ENCODE peak calls at places on chromosome 4, in eight cellular contexts. B is A673, V is upper lobe of left lung, T is bronchial epithelial cell, G is OCI-LY7, D is colonic mucosa, J is fibroblast of pulmonary artery, S is tibial artery. P is an unnamed sample.
A peak's percentile ranks its signal among the peaks of the same experiment; 100 is the strongest.

GRCh38 chr4:144611850-144612249 is 34.1 kb upstream of the HHIP start:
- DNase-seq in S (no peak), B (peak; percentile 29), G (peak; percentile 12), D (no peak), T (peak; percentile 20), V (no peak), J (peak; percentile 30), P (peak; percentile 3)

GRCh38 chr4:111230265-111230664 is 607.4 kb upstream of the PITX2 start:
- DNase-seq in G (no peak), V (no peak), J (no peak), T (no peak), D (no peak), S (no peak), B (no peak), P (peak; percentile 25)

GRCh38 chr4:87819281-87819919 is 13.4 kb upstream of the MEPE start:
- DNase-seq in V (no peak), G (no peak), T (peak; percentile 94), D (no peak), J (peak; percentile 71), S (no peak), B (no peak), P (peak; percentile 93)

GRCh38 chr4:6414578-6414977 is 57.8 kb downstream of the PPP2R2C start:
- DNase-seq in T (no peak), V (no peak), B (no peak), J (no peak), G (no peak), S (no peak), D (no peak), P (no peak)

GRCh38 chr4:172772781-172773180 is 395.8 kb upstream of the GALNT7 start:
- DNase-seq in S (no peak), J (no peak), T (no peak), V (no peak), G (no peak), B (no peak), D (no peak), P (no peak)

GRCh38 chr4:186723207-186724047 is at the start of gene FAT1:
- DNase-seq in T (no peak), B (peak; percentile 90), G (no peak), S (peak; percentile 81), J (peak; percentile 86), D (peak; percentile 66), V (peak; percentile 41), P (peak; percentile 83)

GRCh38 chr4:145755802-145756201 is 75.9 kb downstream of the C4orf51 start:
- DNase-seq in B (no peak), J (no peak), G (no peak), T (no peak), S (no peak), D (no peak), V (no peak), P (no peak)

GRCh38 chr4:54566608-54567007 is 91.1 kb upstream of the KIT start:
- DNase-seq in G (no peak), S (no peak), D (no peak), T (no peak), V (no peak), B (no peak), J (no peak), P (no peak)

GRCh38 chr4:30103455-30103854 is 616.7 kb upstream of the PCDH7 start:
- DNase-seq in J (peak; percentile 46), B (peak; percentile 47), T (peak; percentile 66), V (no peak), D (no peak), G (no peak), S (no peak), P (no peak)

GRCh38 chr4:145076473-145076855 is 21.5 kb downstream of the ANAPC10 start:
- DNase-seq in V (no peak), S (no peak), T (no peak), G (no peak), J (no peak), B (no peak), D (no peak), P (peak; percentile 49)

GRCh38 chr4:72864898-72865297 is 204.6 kb downstream of the COX18 start:
- DNase-seq in S (no peak), J (no peak), G (no peak), V (no peak), B (no peak), D (no peak), T (no peak), P (no peak)

GRCh38 chr4:111945014-111945413 is 200.2 kb upstream of the FAM241A start:
- DNase-seq in G (no peak), V (no peak), D (no peak), T (peak; percentile 7), B (no peak), S (no peak), J (peak; percentile 17), P (peak; percentile 23)

GRCh38 chr4:119733431-119733830 is 104.8 kb upstream of the PDE5A start:
- DNase-seq in D (no peak), S (no peak), G (no peak), T (peak; percentile 14), V (no peak), J (no peak), B (no peak), P (peak; percentile 29)

GRCh38 chr4:107666134-107666533 is 53.9 kb downstream of the PAPSS1 start:
- DNase-seq in D (no peak), G (peak; percentile 8), S (no peak), J (peak; percentile 71), V (no peak), T (peak; percentile 25), B (peak; percentile 54), P (peak; percentile 74)

GRCh38 chr4:97656034-97656720 is 487.1 kb downstream of the STPG2 start:
- DNase-seq in S (no peak), B (no peak), T (peak; percentile 98), V (no peak), J (peak; percentile 93), G (no peak), D (no peak), P (peak; percentile 1)

GRCh38 chr4:130266814-130267213 is 1170.9 kb downstream of the C4orf33 start:
- DNase-seq in D (no peak), B (no peak), J (no peak), V (no peak), T (no peak), G (no peak), S (no peak), P (no peak)

DNA sequence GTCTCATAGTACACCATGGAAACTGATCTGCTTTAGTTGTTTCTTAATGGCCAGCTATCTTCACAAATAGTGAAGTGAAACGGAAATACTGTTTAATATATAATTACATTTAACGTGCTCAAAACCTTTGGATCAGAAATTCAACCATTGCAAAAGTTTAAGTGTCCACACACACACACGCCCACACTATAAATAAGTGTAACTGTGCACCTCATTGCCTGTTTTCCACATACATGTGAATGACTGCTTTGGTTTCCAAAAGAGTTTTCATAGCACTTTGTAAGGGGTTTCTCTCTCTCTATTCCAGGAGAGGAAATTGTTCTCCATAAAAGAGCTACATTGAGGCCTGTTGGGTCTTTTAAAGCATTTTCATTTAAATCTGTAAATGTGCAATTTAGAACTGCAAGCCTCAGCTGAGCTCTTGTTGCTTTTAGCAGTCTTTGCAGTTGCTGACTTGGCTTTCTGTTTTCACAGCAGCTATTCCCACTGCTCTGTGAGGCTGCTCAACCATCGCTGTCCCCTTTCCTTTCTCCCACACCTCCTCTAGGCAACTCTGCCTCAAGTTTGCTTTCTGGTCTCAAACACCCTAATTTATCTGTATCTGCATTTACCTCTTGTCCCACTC is 94.5 kb downstream of the RAPGEF2 start:
- DNase-seq in S (no peak), V (no peak), B (no peak), T (no peak), J (no peak), G (no peak), D (no peak), P (no peak)
- H3K4me3 ChIP-seq in S (peak overlapping the region; percentile 20), V (no peak overlapping the region), B (no peak overlapping the region), T (no peak overlapping the region), J (no peak overlapping the region), G (no peak overlapping the region), D (no peak overlapping the region), P (no peak overlapping the region)

GRCh38 chr4:168386002-168386401 is 67.5 kb upstream of the DDX60 start:
- DNase-seq in D (no peak), V (no peak), G (no peak), T (peak; percentile 24), B (no peak), J (peak; percentile 19), S (no peak), P (peak; percentile 56)

GRCh38 chr4:168384437-168385141 is 66.0 kb upstream of the DDX60 start:
- DNase-seq in G (no peak), T (no peak), S (no peak), V (no peak), J (peak; percentile 29), B (no peak), D (peak; percentile 59), P (no peak)

GRCh38 chr4:168385142-168385490 is 66.6 kb upstream of the DDX60 start:
- DNase-seq in T (no peak), G (no peak), D (no peak), B (no peak), J (no peak), S (no peak), V (no peak), P (no peak)

GRCh38 chr4:168388890-168389289 is 70.3 kb upstream of the DDX60 start:
- DNase-seq in G (no peak), S (no peak), J (peak; percentile 58), D (no peak), T (peak; percentile 87), B (no peak), V (no peak), P (peak; percentile 66)

DNA sequence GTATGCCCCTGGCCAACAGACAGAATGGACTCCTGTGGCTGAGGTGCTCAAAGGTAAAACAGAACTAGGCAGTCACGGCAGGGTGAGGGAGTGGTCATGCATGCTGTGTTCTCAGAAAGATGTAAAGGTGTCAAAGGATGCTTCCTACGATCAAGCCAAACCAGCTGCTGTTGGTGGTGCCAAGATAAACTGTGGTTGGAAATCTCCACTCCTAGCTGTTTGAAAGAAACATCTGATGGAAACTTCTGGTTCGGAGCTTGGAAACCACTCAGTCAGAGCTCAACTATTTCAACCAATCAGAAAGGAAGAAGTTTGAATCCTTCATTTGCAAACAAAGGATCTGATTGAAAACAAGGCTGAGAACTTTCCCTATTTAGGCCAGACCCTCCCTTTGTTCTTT is 68.5 kb upstream of the DDX60 start:
- DNase-seq in J (no peak), G (no peak), S (no peak), V (no peak), T (no peak), B (no peak), D (no peak), P (no peak)
- TF ChIP-seq CTCF in J (no peak), G (no peak), S (no peak), V (no peak), T (no peak), B (no peak), D (no peak), P (no peak)

GRCh38 chr4:123299212-123299651 is 97.4 kb upstream of the SPRY1 start:
- DNase-seq in D (no peak), J (peak; percentile 92), B (peak; percentile 65), V (no peak), S (no peak), T (peak; percentile 83), G (no peak), P (peak; percentile 76)
- H3K4me3 ChIP-seq in D (no peak overlapping the region), J (no peak overlapping the region), B (no peak overlapping the region), V (no peak overlapping the region), S (no peak overlapping the region), T (no peak overlapping the region), G (no peak overlapping the region), P (no peak overlapping the region)

DNA sequence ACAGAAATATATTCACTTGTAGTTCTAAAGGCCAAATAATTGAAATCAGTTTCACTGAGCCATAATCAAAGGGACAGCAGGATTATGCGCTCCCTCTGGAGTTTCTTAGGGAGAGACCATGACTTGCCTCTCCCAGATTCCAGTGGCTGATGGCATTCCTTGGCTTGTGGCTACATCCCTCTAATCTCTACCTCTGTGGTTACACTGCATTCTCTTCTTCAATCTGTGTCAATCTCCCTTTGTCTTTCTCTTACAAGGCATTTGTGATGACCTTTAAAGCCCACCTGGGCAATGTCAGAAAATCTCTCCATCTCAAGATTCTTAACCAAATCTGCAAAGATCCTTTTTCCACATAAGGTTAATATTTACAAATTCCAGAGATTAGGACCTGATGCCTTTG is 260.2 kb downstream of the UNC5C start:
- DNase-seq in S (no peak), B (no peak), D (no peak), G (no peak), J (no peak), T (no peak), V (no peak), P (no peak)
- TF ChIP-seq CTCF in S (no peak), B (no peak), D (no peak), G (no peak), J (no peak), T (no peak), V (no peak), P (no peak)

P was measured in AG10803.